ENCODE peak calls at places on chromosomes 2 and 18, in five cellular contexts. One of them, this sample, is unnamed.

GRCh38 chr2:135755573-135755972 is 13.9 kb downstream of the UBXN4 start:
- DNase-seq in osteocyte: no peak
- DNase-seq in lung: no peak
- DNase-seq in ureter: no peak
- DNase-seq in stimulated activated CD4-positive, alpha-beta T cell treated with anti-CD3 and anti-CD28 coated beads, Interleukin-4, amount 100 ng/mL, for 4 hours: no peak
- DNase-seq in this sample: no peak

GRCh38 chr2:121570036-121570664 is 39.5 kb downstream of the RNU4ATAC start:
- DNase-seq in osteocyte: no peak
- DNase-seq in stimulated activated CD4-positive, alpha-beta T cell treated with anti-CD3 and anti-CD28 coated beads, Interleukin-4, amount 100 ng/mL, for 4 hours: no peak
- DNase-seq in ureter: no peak
- DNase-seq in lung: no peak
- DNase-seq in this sample: no peak

GRCh38 chr18:35282353-35282752 is 7.7 kb downstream of the ZSCAN30 start:
- DNase-seq in ureter: no peak
- DNase-seq in osteocyte: no peak
- DNase-seq in lung: no peak
- DNase-seq in stimulated activated CD4-positive, alpha-beta T cell treated with anti-CD3 and anti-CD28 coated beads, Interleukin-4, amount 100 ng/mL, for 4 hours: no peak
- DNase-seq in this sample: no peak

GRCh38 chr2:45943231-45944044 is 292.0 kb downstream of the PRKCE start:
- DNase-seq in stimulated activated CD4-positive, alpha-beta T cell treated with anti-CD3 and anti-CD28 coated beads, Interleukin-4, amount 100 ng/mL, for 4 hours: no peak
- DNase-seq in ureter: no peak
- DNase-seq in lung: no peak
- DNase-seq in osteocyte: no peak
- DNase-seq in this sample: no peak

GRCh38 chr2:78940998-78941397 is 84.5 kb upstream of the REG3G start:
- DNase-seq in ureter: no peak
- DNase-seq in osteocyte: no peak
- DNase-seq in stimulated activated CD4-positive, alpha-beta T cell treated with anti-CD3 and anti-CD28 coated beads, Interleukin-4, amount 100 ng/mL, for 4 hours: no peak
- DNase-seq in lung: no peak
- DNase-seq in this sample: no peak

GRCh38 chr2:34104601-34105000 is 505.5 kb upstream of the FAM98A start:
- DNase-seq in osteocyte: no peak
- DNase-seq in ureter: no peak
- DNase-seq in stimulated activated CD4-positive, alpha-beta T cell treated with anti-CD3 and anti-CD28 coated beads, Interleukin-4, amount 100 ng/mL, for 4 hours: no peak
- DNase-seq in lung: no peak
- DNase-seq in this sample: no peak

GRCh38 chr2:40466926-40467325 is 15.0 kb upstream of the SLC8A1 start:
- DNase-seq in lung: no peak
- DNase-seq in osteocyte: no peak
- DNase-seq in stimulated activated CD4-positive, alpha-beta T cell treated with anti-CD3 and anti-CD28 coated beads, Interleukin-4, amount 100 ng/mL, for 4 hours: no peak
- DNase-seq in ureter: no peak
- DNase-seq in this sample: no peak

GRCh38 chr2:36635194-36635593 is 37.2 kb upstream of the FEZ2 start:
- DNase-seq in ureter: no peak
- DNase-seq in stimulated activated CD4-positive, alpha-beta T cell treated with anti-CD3 and anti-CD28 coated beads, Interleukin-4, amount 100 ng/mL, for 4 hours: no peak
- DNase-seq in lung: no peak
- DNase-seq in osteocyte: no peak
- DNase-seq in this sample: no peak

GRCh38 chr2:141557329-141558098 is 573.3 kb downstream of the LRP1B start:
- DNase-seq in stimulated activated CD4-positive, alpha-beta T cell treated with anti-CD3 and anti-CD28 coated beads, Interleukin-4, amount 100 ng/mL, for 4 hours: no peak
- DNase-seq in ureter: no peak
- DNase-seq in osteocyte: no peak
- DNase-seq in lung: no peak
- DNase-seq in this sample: no peak

GRCh38 chr2:238945433-238946150 is 97.7 kb downstream of the TWIST2 start:
- DNase-seq in lung: peak; percentile 53
- DNase-seq in stimulated activated CD4-positive, alpha-beta T cell treated with anti-CD3 and anti-CD28 coated beads, Interleukin-4, amount 100 ng/mL, for 4 hours: no peak
- DNase-seq in osteocyte: peak; percentile 87
- DNase-seq in ureter: peak; percentile 64
- DNase-seq in this sample: no peak

GRCh38 chr2:158043181-158043948 is 58.3 kb upstream of the UPP2 start:
- DNase-seq in ureter: no peak
- DNase-seq in stimulated activated CD4-positive, alpha-beta T cell treated with anti-CD3 and anti-CD28 coated beads, Interleukin-4, amount 100 ng/mL, for 4 hours: no peak
- DNase-seq in osteocyte: no peak
- DNase-seq in lung: no peak
- DNase-seq in this sample: no peak

GRCh38 chr2:120868366-120868765 is 132.7 kb downstream of the GLI2 start:
- DNase-seq in osteocyte: no peak
- DNase-seq in ureter: no peak
- DNase-seq in lung: no peak
- DNase-seq in stimulated activated CD4-positive, alpha-beta T cell treated with anti-CD3 and anti-CD28 coated beads, Interleukin-4, amount 100 ng/mL, for 4 hours: no peak
- DNase-seq in this sample: no peak

GRCh38 chr18:8960740-8961657 is 141.5 kb upstream of the NDUFV2 start:
- DNase-seq in stimulated activated CD4-positive, alpha-beta T cell treated with anti-CD3 and anti-CD28 coated beads, Interleukin-4, amount 100 ng/mL, for 4 hours: no peak
- DNase-seq in osteocyte: no peak
- DNase-seq in ureter: no peak
- DNase-seq in lung: no peak
- DNase-seq in this sample: no peak

GRCh38 chr2:30684996-30685395 is 122.2 kb downstream of the CAPN13 start:
- DNase-seq in ureter: peak; percentile 18
- DNase-seq in osteocyte: peak; percentile 32
- DNase-seq in lung: peak; percentile 24
- DNase-seq in stimulated activated CD4-positive, alpha-beta T cell treated with anti-CD3 and anti-CD28 coated beads, Interleukin-4, amount 100 ng/mL, for 4 hours: no peak
- DNase-seq in this sample: no peak

GRCh38 chr18:59478591-59478990 is 119.5 kb upstream of the LMAN1 start:
- DNase-seq in lung: no peak
- DNase-seq in osteocyte: no peak
- DNase-seq in ureter: no peak
- DNase-seq in stimulated activated CD4-positive, alpha-beta T cell treated with anti-CD3 and anti-CD28 coated beads, Interleukin-4, amount 100 ng/mL, for 4 hours: no peak
- DNase-seq in this sample: no peak

GRCh38 chr2:242060212-242060835 is 190.8 kb downstream of the RTP5 start:
- DNase-seq in osteocyte: no peak
- DNase-seq in lung: no peak
- DNase-seq in ureter: no peak
- DNase-seq in stimulated activated CD4-positive, alpha-beta T cell treated with anti-CD3 and anti-CD28 coated beads, Interleukin-4, amount 100 ng/mL, for 4 hours: no peak
- DNase-seq in this sample: no peak

GRCh38 chr2:189178007-189178406 is 1.6 kb downstream of the COL5A2 start:
- DNase-seq in osteocyte: no peak
- DNase-seq in lung: no peak
- DNase-seq in ureter: no peak
- DNase-seq in stimulated activated CD4-positive, alpha-beta T cell treated with anti-CD3 and anti-CD28 coated beads, Interleukin-4, amount 100 ng/mL, for 4 hours: no peak
- DNase-seq in this sample: no peak

GRCh38 chr2:178827739-178828487 is 20.7 kb upstream of the TTN start:
- DNase-seq in ureter: no peak
- DNase-seq in stimulated activated CD4-positive, alpha-beta T cell treated with anti-CD3 and anti-CD28 coated beads, Interleukin-4, amount 100 ng/mL, for 4 hours: no peak
- DNase-seq in lung: no peak
- DNase-seq in osteocyte: no peak
- DNase-seq in this sample: no peak

GRCh38 chr2:44389895-44390294 is 28.1 kb downstream of the CAMKMT start:
- DNase-seq in stimulated activated CD4-positive, alpha-beta T cell treated with anti-CD3 and anti-CD28 coated beads, Interleukin-4, amount 100 ng/mL, for 4 hours: no peak
- DNase-seq in ureter: no peak
- DNase-seq in lung: no peak
- DNase-seq in osteocyte: no peak
- DNase-seq in this sample: no peak

GRCh38 chr2:71531522-71532047 is 78.2 kb downstream of the DYSF start:
- DNase-seq in ureter: no peak
- DNase-seq in osteocyte: no peak
- DNase-seq in lung: no peak
- DNase-seq in stimulated activated CD4-positive, alpha-beta T cell treated with anti-CD3 and anti-CD28 coated beads, Interleukin-4, amount 100 ng/mL, for 4 hours: no peak
- DNase-seq in this sample: no peak

GRCh38 chr2:168210216-168210897 is 37.0 kb downstream of the STK39 start:
- DNase-seq in stimulated activated CD4-positive, alpha-beta T cell treated with anti-CD3 and anti-CD28 coated beads, Interleukin-4, amount 100 ng/mL, for 4 hours: no peak
- DNase-seq in ureter: no peak
- DNase-seq in osteocyte: no peak
- DNase-seq in lung: no peak
- DNase-seq in this sample: no peak

GRCh38 chr2:241833101-241833937 is 24.3 kb downstream of the NEU4 start:
- DNase-seq in stimulated activated CD4-positive, alpha-beta T cell treated with anti-CD3 and anti-CD28 coated beads, Interleukin-4, amount 100 ng/mL, for 4 hours: no peak
- DNase-seq in osteocyte: no peak
- DNase-seq in lung: no peak
- DNase-seq in ureter: peak; percentile 58
- DNase-seq in this sample: no peak

GRCh38 chr2:207189040-207189439 is 23.3 kb upstream of the KLF7 start:
- DNase-seq in ureter: no peak
- DNase-seq in osteocyte: no peak
- DNase-seq in lung: no peak
- DNase-seq in stimulated activated CD4-positive, alpha-beta T cell treated with anti-CD3 and anti-CD28 coated beads, Interleukin-4, amount 100 ng/mL, for 4 hours: no peak
- DNase-seq in this sample: no peak

GRCh38 chr2:241989074-241989473 is 119.5 kb downstream of the RTP5 start:
- DNase-seq in stimulated activated CD4-positive, alpha-beta T cell treated with anti-CD3 and anti-CD28 coated beads, Interleukin-4, amount 100 ng/mL, for 4 hours: no peak
- DNase-seq in lung: no peak
- DNase-seq in ureter: no peak
- DNase-seq in osteocyte: peak; percentile 76
- DNase-seq in this sample: no peak

GRCh38 chr2:44707945-44708645 is 233.4 kb upstream of the SIX3 start:
- DNase-seq in stimulated activated CD4-positive, alpha-beta T cell treated with anti-CD3 and anti-CD28 coated beads, Interleukin-4, amount 100 ng/mL, for 4 hours: no peak
- DNase-seq in ureter: no peak
- DNase-seq in lung: no peak
- DNase-seq in osteocyte: no peak
- DNase-seq in this sample: peak; percentile 48

GRCh38 chr2:48248251-48248933 is 281.6 kb upstream of the STON1 start:
- DNase-seq in osteocyte: no peak
- DNase-seq in ureter: no peak
- DNase-seq in lung: no peak
- DNase-seq in stimulated activated CD4-positive, alpha-beta T cell treated with anti-CD3 and anti-CD28 coated beads, Interleukin-4, amount 100 ng/mL, for 4 hours: no peak
- DNase-seq in this sample: no peak

GRCh38 chr2:20168048-20168726 is 56.7 kb downstream of the SDC1 start:
- DNase-seq in osteocyte: no peak
- DNase-seq in ureter: no peak
- DNase-seq in lung: no peak
- DNase-seq in stimulated activated CD4-positive, alpha-beta T cell treated with anti-CD3 and anti-CD28 coated beads, Interleukin-4, amount 100 ng/mL, for 4 hours: no peak
- DNase-seq in this sample: no peak

GRCh38 chr2:84832772-84833461 is 48.0 kb downstream of the TRABD2A start:
- DNase-seq in stimulated activated CD4-positive, alpha-beta T cell treated with anti-CD3 and anti-CD28 coated beads, Interleukin-4, amount 100 ng/mL, for 4 hours: no peak
- DNase-seq in lung: no peak
- DNase-seq in ureter: no peak
- DNase-seq in osteocyte: no peak
- DNase-seq in this sample: no peak

GRCh38 chr18:36835927-36836326 is 7.0 kb downstream of the KIAA1328 start:
- DNase-seq in stimulated activated CD4-positive, alpha-beta T cell treated with anti-CD3 and anti-CD28 coated beads, Interleukin-4, amount 100 ng/mL, for 4 hours: no peak
- DNase-seq in osteocyte: no peak
- DNase-seq in lung: no peak
- DNase-seq in ureter: no peak
- DNase-seq in this sample: no peak

GRCh38 chr2:135473567-135473966 is 57.5 kb downstream of the ZRANB3 start:
- DNase-seq in osteocyte: no peak
- DNase-seq in ureter: no peak
- DNase-seq in lung: no peak
- DNase-seq in stimulated activated CD4-positive, alpha-beta T cell treated with anti-CD3 and anti-CD28 coated beads, Interleukin-4, amount 100 ng/mL, for 4 hours: peak; percentile 13
- DNase-seq in this sample: peak; percentile 1

GRCh38 chr2:101969723-101970122 is 22.0 kb upstream of the IL1R2 start:
- DNase-seq in stimulated activated CD4-positive, alpha-beta T cell treated with anti-CD3 and anti-CD28 coated beads, Interleukin-4, amount 100 ng/mL, for 4 hours: no peak
- DNase-seq in ureter: no peak
- DNase-seq in lung: no peak
- DNase-seq in osteocyte: no peak
- DNase-seq in this sample: no peak

GRCh38 chr18:62458346-62458745 is 64.5 kb upstream of the ZCCHC2 start:
- DNase-seq in ureter: no peak
- DNase-seq in lung: no peak
- DNase-seq in stimulated activated CD4-positive, alpha-beta T cell treated with anti-CD3 and anti-CD28 coated beads, Interleukin-4, amount 100 ng/mL, for 4 hours: no peak
- DNase-seq in osteocyte: no peak
- DNase-seq in this sample: no peak

GRCh38 chr18:72866901-72867701 is 686 bp downstream of the NETO1 start:
- DNase-seq in stimulated activated CD4-positive, alpha-beta T cell treated with anti-CD3 and anti-CD28 coated beads, Interleukin-4, amount 100 ng/mL, for 4 hours: no peak
- DNase-seq in ureter: no peak
- DNase-seq in lung: no peak
- DNase-seq in osteocyte: no peak
- DNase-seq in this sample: no peak

This sample was measured in GM12864.